ENCODE peak calls at places on chromosomes 1 and 21, in eight cellular contexts. One of them, this sample, is unnamed.

GRCh38 chr1:13813398-13814012 is 113.5 kb downstream of the PRDM2 start:
- DNase-seq in CMK: no peak
- DNase-seq in HT1080: no peak
- DNase-seq in epithelial cell of prostate: no peak
- DNase-seq in amniotic stem cell: no peak
- DNase-seq in effector memory CD8-positive, alpha-beta T cell: peak; percentile 44
- DNase-seq in A549: no peak
- DNase-seq in neural crest cell: peak; percentile 55
- DNase-seq in this sample: no peak

GRCh38 chr1:18581420-18581880 is 49.2 kb upstream of the PAX7 start:
- DNase-seq in amniotic stem cell: no peak
- DNase-seq in HT1080: no peak
- DNase-seq in effector memory CD8-positive, alpha-beta T cell: no peak
- DNase-seq in A549: peak; percentile 37
- DNase-seq in neural crest cell: peak; percentile 63
- DNase-seq in CMK: peak; percentile 26
- DNase-seq in epithelial cell of prostate: no peak
- DNase-seq in this sample: no peak

GRCh38 chr1:14443164-14443787 is 155.2 kb upstream of the KAZN start:
- DNase-seq in effector memory CD8-positive, alpha-beta T cell: no peak
- DNase-seq in amniotic stem cell: no peak
- DNase-seq in HT1080: peak; percentile 15
- DNase-seq in CMK: no peak
- DNase-seq in epithelial cell of prostate: no peak
- DNase-seq in neural crest cell: no peak
- DNase-seq in A549: no peak
- DNase-seq in this sample: no peak

GRCh38 chr1:175188936-175189335 is 3.6 kb downstream of the KIAA0040 start:
- DNase-seq in neural crest cell: no peak
- DNase-seq in HT1080: no peak
- DNase-seq in effector memory CD8-positive, alpha-beta T cell: peak; percentile 6
- DNase-seq in epithelial cell of prostate: no peak
- DNase-seq in CMK: no peak
- DNase-seq in A549: no peak
- DNase-seq in amniotic stem cell: no peak
- DNase-seq in this sample: no peak

GRCh38 chr1:37238376-37239224 is 204.3 kb upstream of the GRIK3 start:
- DNase-seq in HT1080: peak; percentile 50
- DNase-seq in epithelial cell of prostate: no peak
- DNase-seq in amniotic stem cell: no peak
- DNase-seq in effector memory CD8-positive, alpha-beta T cell: no peak
- DNase-seq in neural crest cell: no peak
- DNase-seq in A549: no peak
- DNase-seq in CMK: no peak
- DNase-seq in this sample: peak; percentile 3

GRCh38 chr1:91764471-91765115 is 121.4 kb downstream of the TGFBR3 start:
- DNase-seq in neural crest cell: peak; percentile 22
- DNase-seq in effector memory CD8-positive, alpha-beta T cell: no peak
- DNase-seq in amniotic stem cell: no peak
- DNase-seq in A549: no peak
- DNase-seq in CMK: no peak
- DNase-seq in epithelial cell of prostate: no peak
- DNase-seq in HT1080: no peak
- DNase-seq in this sample: no peak

GRCh38 chr1:89887270-89887669 is 66.4 kb downstream of the LRRC8D start:
- DNase-seq in CMK: no peak
- DNase-seq in neural crest cell: no peak
- DNase-seq in A549: peak; percentile 48
- DNase-seq in effector memory CD8-positive, alpha-beta T cell: no peak
- DNase-seq in amniotic stem cell: no peak
- DNase-seq in HT1080: no peak
- DNase-seq in epithelial cell of prostate: peak; percentile 8
- DNase-seq in this sample: peak; percentile 24

GRCh38 chr1:112982853-112983539 is 27.0 kb upstream of the SLC16A1 start:
- DNase-seq in epithelial cell of prostate: no peak
- DNase-seq in amniotic stem cell: no peak
- DNase-seq in effector memory CD8-positive, alpha-beta T cell: no peak
- DNase-seq in A549: no peak
- DNase-seq in neural crest cell: no peak
- DNase-seq in CMK: no peak
- DNase-seq in HT1080: no peak
- DNase-seq in this sample: no peak

GRCh38 chr1:12501661-12502060 is 116.3 kb downstream of the DHRS3 start:
- DNase-seq in CMK: no peak
- DNase-seq in epithelial cell of prostate: no peak
- DNase-seq in A549: no peak
- DNase-seq in neural crest cell: no peak
- DNase-seq in HT1080: peak; percentile 87
- DNase-seq in effector memory CD8-positive, alpha-beta T cell: no peak
- DNase-seq in amniotic stem cell: no peak
- DNase-seq in this sample: peak; percentile 69

GRCh38 chr1:32334864-32335618 is 992 bp downstream of the MARCKSL1 start:
- DNase-seq in A549: peak; percentile 26
- DNase-seq in neural crest cell: peak; percentile 48
- DNase-seq in CMK: peak; percentile 39
- DNase-seq in epithelial cell of prostate: no peak
- DNase-seq in HT1080: peak; percentile 50
- DNase-seq in amniotic stem cell: no peak
- DNase-seq in effector memory CD8-positive, alpha-beta T cell: peak; percentile 52
- DNase-seq in this sample: no peak

GRCh38 chr1:19488136-19488535 is 2.8 kb upstream of the CAPZB start:
- DNase-seq in HT1080: no peak
- DNase-seq in amniotic stem cell: no peak
- DNase-seq in epithelial cell of prostate: no peak
- DNase-seq in neural crest cell: no peak
- DNase-seq in A549: no peak
- DNase-seq in effector memory CD8-positive, alpha-beta T cell: no peak
- DNase-seq in CMK: no peak
- DNase-seq in this sample: no peak

GRCh38 chr1:7401814-7402547 is 369.1 kb upstream of the VAMP3 start:
- DNase-seq in A549: peak; percentile 98
- DNase-seq in HT1080: peak; percentile 99
- DNase-seq in neural crest cell: peak; percentile 0
- DNase-seq in amniotic stem cell: peak; percentile 94
- DNase-seq in epithelial cell of prostate: peak; percentile 96
- DNase-seq in CMK: no peak
- DNase-seq in effector memory CD8-positive, alpha-beta T cell: no peak
- DNase-seq in this sample: peak; percentile 99

GRCh38 chr1:62263813-62264353 is 55.4 kb downstream of the KANK4 start:
- DNase-seq in amniotic stem cell: no peak
- DNase-seq in epithelial cell of prostate: no peak
- DNase-seq in HT1080: no peak
- DNase-seq in effector memory CD8-positive, alpha-beta T cell: no peak
- DNase-seq in A549: no peak
- DNase-seq in CMK: no peak
- DNase-seq in neural crest cell: no peak
- DNase-seq in this sample: no peak

GRCh38 chr1:240663160-240663879 is 51.4 kb upstream of the GREM2 start:
- DNase-seq in A549: no peak
- DNase-seq in CMK: no peak
- DNase-seq in effector memory CD8-positive, alpha-beta T cell: no peak
- DNase-seq in amniotic stem cell: peak; percentile 66
- DNase-seq in HT1080: peak; percentile 7
- DNase-seq in neural crest cell: no peak
- DNase-seq in epithelial cell of prostate: no peak
- DNase-seq in this sample: no peak

GRCh38 chr1:110087812-110088738 is 17.6 kb upstream of the ALX3 start:
- DNase-seq in effector memory CD8-positive, alpha-beta T cell: peak; percentile 37
- DNase-seq in amniotic stem cell: peak; percentile 34
- DNase-seq in neural crest cell: peak; percentile 62
- DNase-seq in CMK: peak; percentile 48
- DNase-seq in A549: peak; percentile 35
- DNase-seq in HT1080: peak; percentile 37
- DNase-seq in epithelial cell of prostate: no peak
- DNase-seq in this sample: peak; percentile 31

GRCh38 chr1:170765712-170766330 is 101.9 kb downstream of the PRRX1 start:
- DNase-seq in effector memory CD8-positive, alpha-beta T cell: no peak
- DNase-seq in amniotic stem cell: no peak
- DNase-seq in CMK: no peak
- DNase-seq in neural crest cell: no peak
- DNase-seq in epithelial cell of prostate: no peak
- DNase-seq in A549: peak; percentile 7
- DNase-seq in HT1080: peak; percentile 42
- DNase-seq in this sample: peak; percentile 8

GRCh38 chr1:43524804-43525203 is 5.9 kb upstream of the PTPRF start:
- DNase-seq in epithelial cell of prostate: no peak
- DNase-seq in amniotic stem cell: no peak
- DNase-seq in HT1080: no peak
- DNase-seq in neural crest cell: no peak
- DNase-seq in A549: peak; percentile 37
- DNase-seq in CMK: no peak
- DNase-seq in effector memory CD8-positive, alpha-beta T cell: no peak
- DNase-seq in this sample: no peak

GRCh38 chr1:28160677-28161328 is 15.7 kb downstream of the PTAFR start:
- DNase-seq in CMK: no peak
- DNase-seq in effector memory CD8-positive, alpha-beta T cell: no peak
- DNase-seq in amniotic stem cell: no peak
- DNase-seq in HT1080: peak; percentile 50
- DNase-seq in neural crest cell: no peak
- DNase-seq in A549: no peak
- DNase-seq in epithelial cell of prostate: peak; percentile 57
- DNase-seq in this sample: peak; percentile 57

GRCh38 chr21:34510148-34511142 is 1.6 kb downstream of the KCNE1 start:
- DNase-seq in epithelial cell of prostate: no peak
- DNase-seq in effector memory CD8-positive, alpha-beta T cell: peak; percentile 10
- DNase-seq in A549: peak; percentile 69
- DNase-seq in HT1080: peak; percentile 60
- DNase-seq in amniotic stem cell: peak; percentile 5
- DNase-seq in neural crest cell: peak; percentile 48
- DNase-seq in CMK: no peak
- DNase-seq in this sample: peak; percentile 39

GRCh38 chr21:34261841-34262832 is 101.7 kb upstream of the KCNE2 start:
- DNase-seq in neural crest cell: no peak
- DNase-seq in effector memory CD8-positive, alpha-beta T cell: no peak
- DNase-seq in CMK: no peak
- DNase-seq in amniotic stem cell: no peak
- DNase-seq in epithelial cell of prostate: no peak
- DNase-seq in A549: no peak
- DNase-seq in HT1080: no peak
- DNase-seq in this sample: no peak

GRCh38 chr1:226826479-226827245 is 43.8 kb upstream of the PSEN2 start:
- DNase-seq in HT1080: no peak
- DNase-seq in CMK: no peak
- DNase-seq in amniotic stem cell: no peak
- DNase-seq in epithelial cell of prostate: no peak
- DNase-seq in effector memory CD8-positive, alpha-beta T cell: no peak
- DNase-seq in A549: no peak
- DNase-seq in neural crest cell: no peak
- DNase-seq in this sample: no peak

GRCh38 chr1:15684042-15684461 is at the start of gene PLEKHM2:
- DNase-seq in A549: no peak
- DNase-seq in epithelial cell of prostate: no peak
- DNase-seq in HT1080: no peak
- DNase-seq in neural crest cell: peak; percentile 25
- DNase-seq in CMK: no peak
- DNase-seq in effector memory CD8-positive, alpha-beta T cell: peak; percentile 26
- DNase-seq in amniotic stem cell: no peak
- DNase-seq in this sample: peak; percentile 19

GRCh38 chr1:48823161-48823560 is 46.5 kb upstream of the BEND5 start:
- DNase-seq in effector memory CD8-positive, alpha-beta T cell: no peak
- DNase-seq in CMK: no peak
- DNase-seq in A549: no peak
- DNase-seq in neural crest cell: no peak
- DNase-seq in HT1080: no peak
- DNase-seq in amniotic stem cell: no peak
- DNase-seq in epithelial cell of prostate: no peak
- DNase-seq in this sample: no peak

GRCh38 chr1:169517544-169518186 is 31.9 kb upstream of the SLC19A2 start:
- DNase-seq in HT1080: no peak
- DNase-seq in effector memory CD8-positive, alpha-beta T cell: no peak
- DNase-seq in CMK: no peak
- DNase-seq in epithelial cell of prostate: no peak
- DNase-seq in neural crest cell: no peak
- DNase-seq in A549: no peak
- DNase-seq in amniotic stem cell: no peak
- DNase-seq in this sample: no peak

GRCh38 chr1:246002725-246003441 is 504.2 kb downstream of the SMYD3 start:
- DNase-seq in amniotic stem cell: peak; percentile 78
- DNase-seq in neural crest cell: peak; percentile 91
- DNase-seq in effector memory CD8-positive, alpha-beta T cell: peak; percentile 75
- DNase-seq in CMK: peak; percentile 54
- DNase-seq in A549: peak; percentile 81
- DNase-seq in epithelial cell of prostate: no peak
- DNase-seq in HT1080: peak; percentile 69
- DNase-seq in this sample: peak; percentile 70

GRCh38 chr1:17194981-17195528 is 9.9 kb upstream of the PADI1 start:
- DNase-seq in CMK: no peak
- DNase-seq in epithelial cell of prostate: no peak
- DNase-seq in effector memory CD8-positive, alpha-beta T cell: no peak
- DNase-seq in HT1080: no peak
- DNase-seq in amniotic stem cell: no peak
- DNase-seq in neural crest cell: no peak
- DNase-seq in A549: no peak
- DNase-seq in this sample: no peak

GRCh38 chr1:50697440-50698421 is 262.3 kb downstream of the FAF1 start:
- DNase-seq in effector memory CD8-positive, alpha-beta T cell: no peak
- DNase-seq in epithelial cell of prostate: no peak
- DNase-seq in HT1080: no peak
- DNase-seq in neural crest cell: no peak
- DNase-seq in amniotic stem cell: no peak
- DNase-seq in A549: no peak
- DNase-seq in CMK: no peak
- DNase-seq in this sample: no peak

GRCh38 chr1:232110281-232111090 is 483.9 kb downstream of the DISC1 start:
- DNase-seq in epithelial cell of prostate: no peak
- DNase-seq in A549: no peak
- DNase-seq in amniotic stem cell: no peak
- DNase-seq in CMK: no peak
- DNase-seq in neural crest cell: peak; percentile 3
- DNase-seq in HT1080: no peak
- DNase-seq in effector memory CD8-positive, alpha-beta T cell: no peak
- DNase-seq in this sample: no peak

GRCh38 chr1:91804546-91805023 is 81.4 kb downstream of the TGFBR3 start:
- DNase-seq in effector memory CD8-positive, alpha-beta T cell: peak; percentile 72
- DNase-seq in neural crest cell: no peak
- DNase-seq in A549: no peak
- DNase-seq in epithelial cell of prostate: peak; percentile 29
- DNase-seq in HT1080: peak; percentile 99
- DNase-seq in CMK: no peak
- DNase-seq in amniotic stem cell: no peak
- DNase-seq in this sample: peak; percentile 92

GRCh38 chr1:59880735-59881134 is 45.8 kb downstream of the CYP2J2 start:
- DNase-seq in effector memory CD8-positive, alpha-beta T cell: no peak
- DNase-seq in HT1080: no peak
- DNase-seq in epithelial cell of prostate: no peak
- DNase-seq in amniotic stem cell: no peak
- DNase-seq in neural crest cell: no peak
- DNase-seq in A549: no peak
- DNase-seq in CMK: no peak
- DNase-seq in this sample: no peak

GRCh38 chr1:7827134-7827955 is 25.5 kb downstream of the UTS2 start:
- DNase-seq in epithelial cell of prostate: no peak
- DNase-seq in amniotic stem cell: no peak
- DNase-seq in effector memory CD8-positive, alpha-beta T cell: peak; percentile 23
- DNase-seq in HT1080: no peak
- DNase-seq in neural crest cell: no peak
- DNase-seq in CMK: no peak
- DNase-seq in A549: no peak
- DNase-seq in this sample: no peak

GRCh38 chr1:78490861-78491310 is at the start of gene PTGFR:
- DNase-seq in HT1080: peak; percentile 69
- DNase-seq in neural crest cell: peak; percentile 14
- DNase-seq in amniotic stem cell: peak; percentile 22
- DNase-seq in A549: no peak
- DNase-seq in CMK: no peak
- DNase-seq in effector memory CD8-positive, alpha-beta T cell: no peak
- DNase-seq in epithelial cell of prostate: no peak
- DNase-seq in this sample: peak; percentile 41

GRCh38 chr1:150320667-150320978 is 710 bp upstream of the PRPF3 start:
- DNase-seq in epithelial cell of prostate: no peak
- DNase-seq in HT1080: no peak
- DNase-seq in amniotic stem cell: no peak
- DNase-seq in effector memory CD8-positive, alpha-beta T cell: no peak
- DNase-seq in CMK: no peak
- DNase-seq in neural crest cell: no peak
- DNase-seq in A549: no peak
- DNase-seq in this sample: no peak

GRCh38 chr1:239123243-239123642 is 263.1 kb upstream of the CHRM3 start:
- DNase-seq in CMK: no peak
- DNase-seq in neural crest cell: no peak
- DNase-seq in epithelial cell of prostate: no peak
- DNase-seq in HT1080: no peak
- DNase-seq in effector memory CD8-positive, alpha-beta T cell: no peak
- DNase-seq in amniotic stem cell: no peak
- DNase-seq in A549: peak; percentile 1
- DNase-seq in this sample: no peak

This sample was measured in mammary epithelial cell.